ENCODE peak calls at places on chromosome 22, in ten cellular contexts. I is left ventricle myocardium inferior, P is left lung, Z is fibroblast of mammary gland, V is HCT116, W is AG04450, S is MM.1S, F is neural progenitor cell, R is cardiac fibroblast, U is astrocyte of the spinal cord. J is an unnamed sample.

GRCh38 chr22:49905465-49905864 is 12.8 kb downstream of the ALG12 start:
- DNase-seq in V (no peak), Z (no peak), R (no peak), U (no peak), I (no peak), F (no peak), W (no peak), S (no peak), P (no peak), J (no peak)

GRCh38 chr22:16970446-16970845 is 37.6 kb downstream of the GAB4 start:
- DNase-seq in U (no peak), V (no peak), I (no peak), S (no peak), F (no peak), Z (no peak), P (no peak), W (no peak), R (no peak), J (no peak)

GRCh38 chr22:22857607-22858558 is 29.7 kb upstream of the IGLL5 start:
- DNase-seq in P (no peak), Z (no peak), I (no peak), U (no peak), F (no peak), R (no peak), V (no peak), W (no peak), S (no peak), J (peak; percentile 46)

GRCh38 chr22:24685804-24686203 is 82.8 kb downstream of the GGT1 start:
- DNase-seq in S (no peak), Z (no peak), V (no peak), F (peak; percentile 45), I (peak; percentile 36), U (no peak), W (no peak), R (peak; percentile 28), P (no peak), J (no peak)

GRCh38 chr22:46295277-46295971 is 1.2 kb upstream of the GTSE1 start:
- DNase-seq in S (no peak), R (no peak), U (no peak), I (no peak), Z (no peak), V (no peak), F (no peak), W (no peak), P (no peak), J (no peak)

GRCh38 chr22:44151661-44152060 is 29.1 kb upstream of the PARVG start:
- DNase-seq in Z (peak; percentile 74), R (peak; percentile 88), W (peak; percentile 32), S (no peak), I (no peak), V (no peak), P (no peak), U (peak; percentile 76), F (no peak), J (no peak)

GRCh38 chr22:22460060-22460459 is 48.5 kb downstream of the ZNF280B start:
- DNase-seq in V (no peak), R (no peak), I (no peak), Z (no peak), U (no peak), F (no peak), S (no peak), P (no peak), W (no peak), J (no peak)

GRCh38 chr22:19788661-19789225 is 28.2 kb downstream of the TBX1 start:
- DNase-seq in S (no peak), I (no peak), R (no peak), U (no peak), F (no peak), Z (no peak), W (no peak), P (no peak), V (no peak), J (no peak)

GRCh38 chr22:33921576-33922181 is 1.4 kb upstream of the LARGE1 start:
- DNase-seq in F (peak; percentile 94), I (peak; percentile 68), Z (peak; percentile 47), P (peak; percentile 50), V (no peak), W (peak; percentile 30), S (peak; percentile 65), U (peak; percentile 45), R (peak; percentile 67), J (peak; percentile 74)

GRCh38 chr22:49999063-49999900 is 13.3 kb downstream of the IL17REL start:
- DNase-seq in R (peak; percentile 32), S (no peak), V (no peak), F (peak; percentile 80), I (no peak), W (no peak), Z (no peak), P (peak; percentile 32), U (no peak), J (peak; percentile 44)

GRCh38 chr22:20432244-20432686 is 5.4 kb downstream of the SCARF2 start:
- DNase-seq in P (peak; percentile 28), I (no peak), S (no peak), U (no peak), R (no peak), W (no peak), F (no peak), V (no peak), Z (no peak), J (no peak)

GRCh38 chr22:26416670-26417270 is 12.3 kb upstream of the ASPHD2 start:
- DNase-seq in R (peak; percentile 67), V (no peak), F (peak; percentile 62), S (no peak), Z (peak; percentile 63), P (no peak), U (peak; percentile 63), I (no peak), W (peak; percentile 39), J (no peak)

DNA sequence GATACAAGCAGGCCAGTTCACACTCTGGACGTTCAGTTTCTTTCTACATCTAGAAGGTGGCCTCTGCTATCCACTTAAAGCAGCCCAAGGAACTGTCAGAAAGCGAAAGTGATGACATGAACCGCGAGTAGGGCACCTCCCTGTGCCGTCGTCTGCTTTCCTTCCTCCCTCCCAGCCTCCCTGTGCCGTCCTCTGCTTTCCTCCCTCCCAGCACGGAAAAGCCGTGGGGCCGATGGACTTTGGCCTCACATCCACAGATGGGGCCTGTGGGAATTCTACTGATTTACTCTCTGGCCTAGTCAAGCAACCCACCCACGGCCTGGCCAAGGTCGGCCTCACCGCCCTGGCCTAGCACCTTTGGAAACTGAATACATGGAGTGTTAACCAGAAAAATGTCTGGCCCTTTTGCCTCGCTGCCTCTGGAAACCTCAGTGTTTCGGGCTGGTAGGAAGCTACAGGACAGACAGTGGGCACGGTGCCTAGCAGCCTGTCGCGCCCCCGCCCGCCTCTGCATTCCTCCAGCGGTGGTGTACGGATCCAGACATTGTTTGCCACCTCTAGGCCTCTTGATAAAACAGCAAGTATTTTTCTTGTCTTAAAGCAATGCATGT is 14.2 kb downstream of the PEX26 start:
- DNase-seq in P (no peak), F (no peak), R (peak; percentile 90), I (peak; percentile 80), U (peak; percentile 33), V (no peak), S (peak; percentile 62), Z (peak; percentile 78), W (no peak), J (peak; percentile 82)
- H3K4me3 ChIP-seq in P (no peak overlapping the region), F (no peak overlapping the region), R (peak overlapping the region; percentile 38), I (peak overlapping the region; percentile 58), U (no peak overlapping the region), V (no peak overlapping the region), S (peak overlapping the region; percentile 39), Z (peak overlapping the region; percentile 37), W (peak overlapping the region; percentile 37), J (peak overlapping the region; percentile 5)

DNA sequence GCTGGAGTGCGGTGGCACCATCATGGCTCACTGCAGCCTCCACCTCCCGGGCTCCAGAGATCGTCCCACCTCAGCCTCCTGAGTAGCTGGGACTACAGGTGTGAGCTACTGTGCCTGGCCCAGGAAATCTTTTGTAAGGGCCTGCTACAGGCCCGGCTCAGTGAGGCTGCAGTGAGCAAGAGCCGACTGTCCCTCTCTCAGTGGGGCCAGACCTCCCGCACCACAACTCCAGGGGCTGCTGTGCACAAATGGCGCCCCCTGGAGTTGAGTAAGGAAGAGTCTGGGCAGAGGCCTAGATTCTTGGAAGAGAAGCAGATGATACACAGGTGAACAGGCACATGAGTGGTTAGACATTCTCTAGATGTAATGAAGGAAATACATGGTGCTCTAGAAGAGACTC is 7.0 kb downstream of the SERHL2 start:
- DNase-seq in V (no peak), Z (peak; percentile 23), I (no peak), S (no peak), P (no peak), W (no peak), R (peak; percentile 26), U (peak; percentile 5), F (peak; percentile 70), J (peak; percentile 49)
- TF ChIP-seq CTCF in V (peak; percentile 34), Z (peak; percentile 45), I (peak; percentile 59), S (peak; percentile 49), P (no peak), W (peak; percentile 50), R (peak; percentile 57), U (peak; percentile 63), F (peak; percentile 71), J (peak; percentile 44)

GRCh38 chr22:41369089-41369745 is 12.5 kb upstream of the TEF start:
- DNase-seq in I (no peak), Z (no peak), P (no peak), R (no peak), F (no peak), U (no peak), W (no peak), V (no peak), S (no peak), J (no peak)
- H3K4me3 ChIP-seq in I (peak overlapping the region; percentile 69), Z (no peak overlapping the region), P (no peak overlapping the region), R (no peak overlapping the region), F (no peak overlapping the region), U (no peak overlapping the region), W (no peak overlapping the region), V (no peak overlapping the region), S (no peak overlapping the region), J (no peak overlapping the region)

GRCh38 chr22:35301370-35301874 is 1.7 kb downstream of the TOM1 start:
- DNase-seq in Z (peak; percentile 99), I (no peak), P (peak; percentile 87), R (peak; percentile 98), U (peak; percentile 85), V (no peak), F (no peak), S (no peak), W (peak; percentile 70), J (no peak)

GRCh38 chr22:35299717-35300497 is at the start of gene TOM1:
- DNase-seq in W (peak; percentile 98), V (peak; percentile 98), P (peak; percentile 98), S (peak; percentile 97), Z (peak; percentile 99), F (peak; percentile 99), I (peak; percentile 97), U (peak; percentile 99), R (peak; percentile 100), J (peak; percentile 99)

GRCh38 chr22:35303029-35303624 is 3.4 kb downstream of the TOM1 start:
- DNase-seq in R (peak; percentile 26), F (no peak), V (no peak), I (no peak), S (no peak), W (no peak), P (no peak), Z (no peak), U (peak; percentile 37), J (no peak)

DNA sequence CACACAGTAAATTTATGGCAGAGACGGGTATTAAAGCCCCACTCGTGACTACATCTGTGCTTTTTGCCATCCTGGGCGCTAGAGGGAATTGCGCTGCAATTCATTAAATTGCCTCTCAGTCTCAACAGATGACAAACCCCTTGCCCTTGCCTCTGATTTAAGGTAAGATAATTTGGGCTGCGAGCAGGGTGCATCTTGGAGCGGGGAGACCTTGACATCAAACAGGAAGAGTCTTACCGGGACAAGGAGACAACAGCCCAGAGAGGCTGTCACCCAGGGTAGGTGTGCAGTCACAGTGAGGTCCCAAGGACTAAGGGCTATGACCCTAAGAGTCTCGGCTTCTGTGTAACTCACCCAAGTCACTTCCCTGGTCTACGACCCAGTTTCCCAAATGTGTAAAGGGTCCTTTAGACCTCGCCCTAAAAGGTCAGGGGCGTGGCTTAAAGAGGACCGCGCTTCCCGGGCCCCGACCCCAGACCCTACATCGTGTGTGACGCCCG is 427 bp upstream of the TOM1 start:
- DNase-seq in I (no peak), F (no peak), Z (peak; percentile 28), R (peak; percentile 16), W (no peak), U (peak; percentile 22), S (peak; percentile 38), V (no peak), P (no peak), J (no peak)
- TF ChIP-seq CTCF in I (peak; percentile 9), F (no peak), Z (no peak), R (no peak), W (no peak), U (no peak), S (no peak), V (no peak), P (no peak), J (no peak)